ENCODE peak calls at places on chromosomes 4 and X, in nine cellular contexts. One of them, this sample, is unnamed.

GRCh38 chrX:128518508-128518907 is 466.3 kb upstream of the ACTRT1 start:
- DNase-seq in astrocyte: no peak
- DNase-seq in activated CD4-positive, CD25-positive, alpha-beta regulatory T cell: no peak
- DNase-seq in RWPE1: peak
- DNase-seq in kidney: no peak
- DNase-seq in stimulated activated CD8-positive, alpha-beta memory T cell treated with anti-CD3 and anti-CD28 coated beads, Interleukin-2, amount 100 ng/mL, for 1 hour: no peak
- DNase-seq in activated CD4-positive, alpha-beta T cell treated with anti-CD3 and anti-CD28 coated beads, Interleukin-2, amount 50 U/mL, for 24 hours: no peak
- DNase-seq in retina: peak
- DNase-seq in A549: peak
- DNase-seq in this sample: no peak

GRCh38 chr4:2867758-2868491 is 24.3 kb downstream of the ADD1 start:
- DNase-seq in RWPE1: no peak
- DNase-seq in A549: no peak
- DNase-seq in retina: peak
- DNase-seq in stimulated activated CD8-positive, alpha-beta memory T cell treated with anti-CD3 and anti-CD28 coated beads, Interleukin-2, amount 100 ng/mL, for 1 hour: no peak
- DNase-seq in astrocyte: no peak
- DNase-seq in kidney: no peak
- DNase-seq in activated CD4-positive, alpha-beta T cell treated with anti-CD3 and anti-CD28 coated beads, Interleukin-2, amount 50 U/mL, for 24 hours: no peak
- DNase-seq in activated CD4-positive, CD25-positive, alpha-beta regulatory T cell: no peak
- DNase-seq in this sample: no peak

GRCh38 chr4:111639876-111640275 is 505.4 kb upstream of the FAM241A start:
- DNase-seq in stimulated activated CD8-positive, alpha-beta memory T cell treated with anti-CD3 and anti-CD28 coated beads, Interleukin-2, amount 100 ng/mL, for 1 hour: no peak
- DNase-seq in activated CD4-positive, CD25-positive, alpha-beta regulatory T cell: no peak
- DNase-seq in RWPE1: peak
- DNase-seq in retina: no peak
- DNase-seq in astrocyte: peak
- DNase-seq in kidney: no peak
- DNase-seq in activated CD4-positive, alpha-beta T cell treated with anti-CD3 and anti-CD28 coated beads, Interleukin-2, amount 50 U/mL, for 24 hours: no peak
- DNase-seq in A549: no peak
- DNase-seq in this sample: no peak

GRCh38 chr4:47349323-47349722 is 114.2 kb downstream of the COMMD8 start:
- DNase-seq in retina: no peak
- DNase-seq in activated CD4-positive, CD25-positive, alpha-beta regulatory T cell: no peak
- DNase-seq in activated CD4-positive, alpha-beta T cell treated with anti-CD3 and anti-CD28 coated beads, Interleukin-2, amount 50 U/mL, for 24 hours: no peak
- DNase-seq in stimulated activated CD8-positive, alpha-beta memory T cell treated with anti-CD3 and anti-CD28 coated beads, Interleukin-2, amount 100 ng/mL, for 1 hour: no peak
- DNase-seq in RWPE1: no peak
- DNase-seq in A549: no peak
- DNase-seq in astrocyte: peak
- DNase-seq in kidney: no peak
- DNase-seq in this sample: peak

GRCh38 chr4:57074753-57075152 is 35.4 kb downstream of the IGFBP7 start:
- DNase-seq in stimulated activated CD8-positive, alpha-beta memory T cell treated with anti-CD3 and anti-CD28 coated beads, Interleukin-2, amount 100 ng/mL, for 1 hour: no peak
- DNase-seq in kidney: no peak
- DNase-seq in RWPE1: peak
- DNase-seq in astrocyte: peak
- DNase-seq in retina: no peak
- DNase-seq in activated CD4-positive, CD25-positive, alpha-beta regulatory T cell: no peak
- DNase-seq in A549: peak
- DNase-seq in activated CD4-positive, alpha-beta T cell treated with anti-CD3 and anti-CD28 coated beads, Interleukin-2, amount 50 U/mL, for 24 hours: no peak
- DNase-seq in this sample: no peak

GRCh38 chr4:158302076-158302866 is 92.0 kb downstream of the TMEM144 start:
- DNase-seq in activated CD4-positive, alpha-beta T cell treated with anti-CD3 and anti-CD28 coated beads, Interleukin-2, amount 50 U/mL, for 24 hours: no peak
- DNase-seq in RWPE1: peak
- DNase-seq in A549: no peak
- DNase-seq in retina: no peak
- DNase-seq in kidney: no peak
- DNase-seq in stimulated activated CD8-positive, alpha-beta memory T cell treated with anti-CD3 and anti-CD28 coated beads, Interleukin-2, amount 100 ng/mL, for 1 hour: no peak
- DNase-seq in activated CD4-positive, CD25-positive, alpha-beta regulatory T cell: no peak
- DNase-seq in astrocyte: peak
- DNase-seq in this sample: no peak

GRCh38 chr4:151304755-151305154 is 20.6 kb downstream of the SH3D19 start:
- DNase-seq in retina: no peak
- DNase-seq in A549: peak
- DNase-seq in astrocyte: no peak
- DNase-seq in stimulated activated CD8-positive, alpha-beta memory T cell treated with anti-CD3 and anti-CD28 coated beads, Interleukin-2, amount 100 ng/mL, for 1 hour: no peak
- DNase-seq in RWPE1: no peak
- DNase-seq in kidney: no peak
- DNase-seq in activated CD4-positive, alpha-beta T cell treated with anti-CD3 and anti-CD28 coated beads, Interleukin-2, amount 50 U/mL, for 24 hours: no peak
- DNase-seq in activated CD4-positive, CD25-positive, alpha-beta regulatory T cell: no peak
- DNase-seq in this sample: no peak

GRCh38 chr4:19879330-19879729 is 372.4 kb upstream of the SLIT2 start:
- DNase-seq in astrocyte: no peak
- DNase-seq in kidney: no peak
- DNase-seq in activated CD4-positive, CD25-positive, alpha-beta regulatory T cell: no peak
- DNase-seq in stimulated activated CD8-positive, alpha-beta memory T cell treated with anti-CD3 and anti-CD28 coated beads, Interleukin-2, amount 100 ng/mL, for 1 hour: no peak
- DNase-seq in activated CD4-positive, alpha-beta T cell treated with anti-CD3 and anti-CD28 coated beads, Interleukin-2, amount 50 U/mL, for 24 hours: no peak
- DNase-seq in RWPE1: no peak
- DNase-seq in A549: no peak
- DNase-seq in retina: no peak
- DNase-seq in this sample: no peak

GRCh38 chrX:139201924-139202323 is 328.6 kb upstream of the F9 start:
- DNase-seq in A549: no peak
- DNase-seq in activated CD4-positive, alpha-beta T cell treated with anti-CD3 and anti-CD28 coated beads, Interleukin-2, amount 50 U/mL, for 24 hours: no peak
- DNase-seq in stimulated activated CD8-positive, alpha-beta memory T cell treated with anti-CD3 and anti-CD28 coated beads, Interleukin-2, amount 100 ng/mL, for 1 hour: no peak
- DNase-seq in retina: no peak
- DNase-seq in RWPE1: no peak
- DNase-seq in kidney: no peak
- DNase-seq in activated CD4-positive, CD25-positive, alpha-beta regulatory T cell: no peak
- DNase-seq in astrocyte: no peak
- DNase-seq in this sample: no peak

This sample was measured in HTR-8/SVneo.